ENCODE peak calls at places on chromosomes 16 and 17, in six cellular contexts. X is fibroblast of villous mesenchyme; V is cardiac fibroblast; N is lung; R is fibroblast of pulmonary artery; L is CD8-positive, alpha-beta T cell. Y is an unnamed sample.

GRCh38 chr16:74666425-74667214 is at the start of gene RFWD3:
- DNase-seq in V (peak; percentile 99), L (peak; percentile 93), R (peak; percentile 99), N (peak; percentile 97), X (peak; percentile 99), Y (peak; percentile 98)

GRCh38 chr16:84042879-84043485 is 387 bp upstream of the SLC38A8 start:
- DNase-seq in N (no peak), R (no peak), V (no peak), L (no peak), X (no peak), Y (no peak)

GRCh38 chr16:75376475-75376907 is 56.8 kb downstream of the CFDP1 start:
- DNase-seq in X (no peak), R (no peak), L (no peak), N (no peak), V (no peak), Y (no peak)

GRCh38 chr17:57045868-57046671 is 39.0 kb upstream of the AKAP1 start:
- DNase-seq in L (no peak), X (no peak), R (no peak), N (peak; percentile 33), V (no peak), Y (no peak)

GRCh38 chr17:72974605-72975232 is 117.8 kb downstream of the SLC39A11 start:
- DNase-seq in L (no peak), R (no peak), X (no peak), N (no peak), V (no peak), Y (no peak)

GRCh38 chr16:74817851-74818250 is 43.2 kb upstream of the FA2H start:
- DNase-seq in V (no peak), R (no peak), L (no peak), X (no peak), N (no peak), Y (no peak)

GRCh38 chr16:10081201-10081940 is 100.9 kb downstream of the GRIN2A start:
- DNase-seq in V (no peak), N (no peak), X (no peak), L (no peak), R (no peak), Y (peak; percentile 22)

GRCh38 chr16:66996324-66996982 is 8.1 kb downstream of the CES4A start:
- DNase-seq in R (peak; percentile 91), N (peak; percentile 75), V (peak; percentile 79), X (peak; percentile 77), L (no peak), Y (peak; percentile 54)

GRCh38 chr16:14501331-14502255 is 128.5 kb downstream of the PARN start:
- DNase-seq in V (peak; percentile 98), N (peak; percentile 84), X (peak; percentile 95), L (no peak), R (peak; percentile 97), Y (peak; percentile 97)

DNA sequence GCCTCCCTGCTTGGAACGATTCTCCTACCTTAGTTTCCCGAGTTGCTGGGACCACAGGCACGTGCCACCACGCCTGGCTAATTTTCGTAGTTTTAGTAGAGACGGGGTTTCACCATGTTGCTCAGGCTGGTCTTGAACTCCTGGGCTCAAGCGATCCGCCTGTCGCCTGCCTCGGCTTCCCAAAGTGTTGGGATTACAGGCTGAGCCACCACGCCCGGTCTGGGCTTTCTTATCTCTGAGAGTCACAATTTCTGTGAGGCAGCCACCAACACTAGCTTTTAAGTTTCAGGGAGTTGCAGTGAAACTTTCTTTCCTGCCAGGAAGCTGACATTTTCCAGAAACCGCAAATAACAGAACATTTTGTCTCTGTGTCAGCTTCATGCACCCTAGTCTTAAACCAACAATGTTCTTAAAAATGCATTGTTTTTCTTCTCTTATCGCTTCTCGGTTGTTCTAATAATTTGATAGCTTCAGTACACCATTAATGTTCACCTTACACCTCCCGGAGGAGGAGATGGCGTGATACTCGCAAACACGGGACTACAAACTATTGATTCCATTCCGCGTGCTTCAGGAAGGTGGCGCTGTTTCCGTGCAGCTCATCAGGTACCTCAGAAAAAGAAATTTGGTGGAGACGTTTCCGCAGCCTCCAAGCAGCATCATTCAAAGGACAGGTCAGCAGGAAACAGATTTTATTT is 7.4 kb upstream of the DHRS7B start:
- DNase-seq in L (peak; percentile 59), N (peak; percentile 71), X (peak; percentile 71), R (peak; percentile 76), V (peak; percentile 78), Y (peak; percentile 52)
- TF ChIP-seq CTCF in L (peak; percentile 82), N (peak; percentile 87), X (peak; percentile 93), R (peak; percentile 95), V (peak; percentile 95), Y (peak; percentile 92)

DNA sequence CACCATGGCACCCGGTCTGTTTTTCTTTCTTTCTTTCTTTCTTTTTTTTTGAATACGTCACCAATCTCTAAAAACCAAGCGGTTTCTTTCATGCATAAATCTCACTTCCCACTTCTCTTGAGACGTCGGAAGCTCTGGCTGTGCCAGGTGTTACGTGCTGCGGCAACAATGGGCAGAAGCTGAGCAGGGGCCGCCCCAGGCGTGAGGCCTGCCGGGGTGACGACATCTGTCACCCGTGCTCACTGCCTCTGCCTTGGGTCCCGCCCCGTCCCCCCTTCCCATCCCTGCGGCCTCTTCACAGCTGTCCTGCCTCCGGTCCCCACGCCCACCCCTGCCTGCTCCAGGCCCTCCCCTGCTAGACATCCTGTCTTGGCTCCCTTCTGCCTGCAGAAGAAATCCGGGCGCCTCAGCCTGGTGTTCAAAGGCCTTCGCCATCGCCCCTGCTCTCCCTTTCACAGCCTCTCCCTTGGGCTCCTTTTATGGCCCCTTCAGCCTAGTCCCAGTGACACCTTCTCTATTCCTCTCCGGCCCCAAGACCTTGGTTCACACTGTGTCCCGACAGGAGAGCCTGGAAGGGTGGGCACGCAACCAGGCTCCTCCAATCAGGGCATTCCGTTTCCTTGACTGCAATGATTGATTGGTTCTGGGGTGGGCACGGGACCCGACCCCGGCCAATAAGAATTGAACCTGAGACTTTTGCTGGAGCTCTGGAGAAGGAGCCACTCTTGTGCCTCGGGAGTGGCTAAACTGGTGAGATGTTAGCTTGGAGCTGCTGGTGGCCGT is 4.8 kb downstream of the P2RX1 start:
- DNase-seq in R (no peak), L (peak; percentile 41), X (no peak), N (no peak), V (no peak), Y (no peak)
- H3K4me3 ChIP-seq in R (no peak overlapping the region), L (no peak overlapping the region), X (no peak overlapping the region), N (no peak overlapping the region), V (no peak overlapping the region), Y (no peak overlapping the region)

DNA sequence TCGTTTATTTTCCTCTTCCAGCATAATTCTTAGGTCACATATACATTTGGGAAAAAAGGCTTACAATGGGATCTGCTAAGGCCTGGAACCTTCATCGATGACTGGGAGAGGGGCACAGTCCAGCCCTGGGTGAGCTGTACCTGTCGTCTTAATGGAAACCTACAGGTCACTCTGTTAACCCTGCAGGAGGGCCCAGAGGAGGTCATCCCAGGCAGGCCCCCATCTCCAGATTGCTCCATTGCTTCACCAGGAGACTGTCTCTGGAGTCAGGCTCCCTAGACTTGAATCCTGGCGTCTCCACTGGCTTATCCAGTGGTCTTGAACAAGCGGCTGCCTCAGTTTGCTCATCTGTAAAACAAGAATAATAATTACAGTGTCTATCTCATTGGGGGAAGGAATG is 31.1 kb upstream of the TAC4 start:
- DNase-seq in R (no peak), X (no peak), V (no peak), N (no peak), L (no peak), Y (no peak)
- TF ChIP-seq CTCF in R (no peak), X (no peak), V (no peak), N (no peak), L (no peak), Y (no peak)

DNA sequence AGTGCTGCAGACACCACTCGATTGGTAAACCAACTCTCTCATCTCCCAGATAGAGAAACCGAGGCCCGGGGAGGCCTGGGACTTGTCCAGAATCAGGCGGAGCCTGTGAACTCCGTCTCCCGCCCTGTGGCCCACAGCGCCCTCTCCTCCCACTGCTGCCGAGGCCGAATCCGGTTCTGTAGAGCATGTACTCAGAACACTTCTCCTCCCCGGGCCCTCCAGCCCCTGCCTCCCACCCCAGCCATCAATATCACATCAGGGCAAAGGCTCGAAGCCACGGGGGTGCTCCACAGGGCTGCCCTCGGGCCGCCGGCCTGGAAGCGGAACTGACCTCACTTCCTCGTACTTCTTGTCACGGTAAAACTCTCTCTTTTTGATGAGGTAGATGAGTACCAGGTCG is 13.0 kb downstream of the EMC6 start:
- DNase-seq in R (no peak), L (no peak), V (no peak), X (no peak), N (no peak), Y (no peak)
- H3K4me3 ChIP-seq in R (no peak overlapping the region), L (no peak overlapping the region), V (no peak overlapping the region), X (no peak overlapping the region), N (no peak overlapping the region), Y (no peak overlapping the region)

DNA sequence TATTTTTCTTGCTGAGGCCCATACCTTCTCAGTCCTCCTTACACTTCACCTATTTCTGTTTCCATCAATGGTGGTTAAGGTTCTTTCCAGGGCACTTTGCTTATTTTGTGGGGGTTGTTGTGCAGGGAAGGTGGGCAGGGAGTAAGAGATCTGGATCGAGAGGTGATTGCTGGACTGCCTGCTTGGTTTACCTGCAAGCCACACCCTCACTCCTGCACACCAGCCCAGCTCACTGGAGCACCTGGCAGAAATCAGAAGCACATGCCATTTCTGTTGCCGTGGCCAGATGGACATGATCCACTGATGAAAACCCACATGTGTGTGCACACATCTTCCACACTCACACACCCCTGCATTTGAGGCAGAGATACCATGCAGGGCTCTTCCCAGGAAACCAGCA is 50.4 kb downstream of the ASIC2 start:
- DNase-seq in V (no peak), X (no peak), R (no peak), N (no peak), L (no peak), Y (no peak)
- TF ChIP-seq CTCF in V (no peak), X (no peak), R (no peak), N (no peak), L (no peak), Y (no peak)

DNA sequence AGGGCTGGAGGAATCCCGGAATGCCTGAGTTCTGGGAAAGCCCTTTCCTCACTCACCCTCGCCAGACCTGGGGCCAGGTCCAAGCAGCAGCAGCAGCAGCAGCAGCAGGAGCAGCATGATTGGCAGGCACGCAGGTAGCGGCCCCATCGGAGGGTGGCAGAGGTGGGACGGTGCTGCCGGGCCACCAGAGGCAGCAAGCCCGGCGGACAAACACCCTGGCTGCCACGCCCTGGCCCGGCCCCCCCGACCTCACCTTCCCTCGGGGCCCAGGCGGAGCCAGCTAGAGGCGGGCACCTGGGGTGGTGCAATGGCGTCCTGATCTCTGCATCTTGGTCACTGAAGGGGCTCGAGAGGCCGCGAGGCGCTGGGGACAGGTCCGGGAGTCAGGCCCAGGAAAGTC is 122.4 kb downstream of the LAT start:
- DNase-seq in N (no peak), R (no peak), X (no peak), L (no peak), V (no peak), Y (no peak)
- H3K4me3 ChIP-seq in N (no peak overlapping the region), R (no peak overlapping the region), X (no peak overlapping the region), L (no peak overlapping the region), V (no peak overlapping the region), Y (no peak overlapping the region)

GRCh38 chr17:45096141-45096540 is 35.0 kb downstream of the NMT1 start:
- DNase-seq in R (peak; percentile 55), N (no peak), L (no peak), X (peak; percentile 37), V (peak; percentile 57), Y (no peak)
- TF ChIP-seq CTCF in R (peak; percentile 70), N (peak; percentile 0), L (no peak), X (peak; percentile 60), V (peak; percentile 58), Y (peak; percentile 75)

Y was measured in astrocyte of the cerebellum.